ENCODE peak calls at places on chromosomes 4 and X, in six cellular contexts. One of them, this sample, is unnamed.

GRCh38 chr4:14871676-14872430 is 130.4 kb upstream of the CPEB2 start:
- DNase-seq in chondrocyte: no peak
- DNase-seq in tibial artery: no peak
- DNase-seq in progenitor cell of endocrine pancreas: no peak
- DNase-seq in left ventricle myocardium inferior: no peak
- DNase-seq in A549: no peak
- DNase-seq in this sample: peak

GRCh38 chrX:43349363-43349762 is 306.7 kb upstream of the MAOA start:
- DNase-seq in chondrocyte: no peak
- DNase-seq in tibial artery: no peak
- DNase-seq in A549: peak
- DNase-seq in left ventricle myocardium inferior: no peak
- DNase-seq in progenitor cell of endocrine pancreas: no peak
- DNase-seq in this sample: peak

GRCh38 chrX:78024349-78025108 is 55.1 kb upstream of the PGAM4 start:
- DNase-seq in tibial artery: no peak
- DNase-seq in A549: peak
- DNase-seq in left ventricle myocardium inferior: peak
- DNase-seq in progenitor cell of endocrine pancreas: no peak
- DNase-seq in chondrocyte: no peak
- DNase-seq in this sample: no peak

GRCh38 chr4:148065069-148065468 is 333.2 kb downstream of the ARHGAP10 start:
- DNase-seq in chondrocyte: no peak
- DNase-seq in progenitor cell of endocrine pancreas: no peak
- DNase-seq in tibial artery: no peak
- DNase-seq in A549: no peak
- DNase-seq in left ventricle myocardium inferior: no peak
- DNase-seq in this sample: no peak

GRCh38 chr4:70008771-70009170 is 13.0 kb downstream of the STATH start:
- DNase-seq in progenitor cell of endocrine pancreas: no peak
- DNase-seq in left ventricle myocardium inferior: no peak
- DNase-seq in A549: no peak
- DNase-seq in chondrocyte: no peak
- DNase-seq in tibial artery: no peak
- DNase-seq in this sample: no peak

GRCh38 chr4:76554630-76555029 is 119.6 kb downstream of the SHROOM3 start:
- DNase-seq in left ventricle myocardium inferior: no peak
- DNase-seq in tibial artery: no peak
- DNase-seq in A549: no peak
- DNase-seq in progenitor cell of endocrine pancreas: no peak
- DNase-seq in chondrocyte: no peak
- DNase-seq in this sample: no peak

GRCh38 chrX:3713225-3713936 is at the start of gene PRKX:
- DNase-seq in left ventricle myocardium inferior: peak
- DNase-seq in tibial artery: peak
- DNase-seq in A549: peak
- DNase-seq in progenitor cell of endocrine pancreas: peak
- DNase-seq in chondrocyte: peak
- DNase-seq in this sample: peak

GRCh38 chr4:122652379-122652778 is 31.5 kb upstream of the IL21 start:
- DNase-seq in tibial artery: no peak
- DNase-seq in chondrocyte: no peak
- DNase-seq in A549: peak
- DNase-seq in left ventricle myocardium inferior: no peak
- DNase-seq in progenitor cell of endocrine pancreas: no peak
- DNase-seq in this sample: peak

GRCh38 chrX:7904557-7904956 is 22.7 kb downstream of the PNPLA4 start:
- DNase-seq in progenitor cell of endocrine pancreas: no peak
- DNase-seq in chondrocyte: no peak
- DNase-seq in tibial artery: no peak
- DNase-seq in left ventricle myocardium inferior: no peak
- DNase-seq in A549: no peak
- DNase-seq in this sample: no peak

GRCh38 chr4:80026080-80026479 is 46.9 kb downstream of the ANTXR2 start:
- DNase-seq in tibial artery: no peak
- DNase-seq in progenitor cell of endocrine pancreas: no peak
- DNase-seq in chondrocyte: no peak
- DNase-seq in left ventricle myocardium inferior: no peak
- DNase-seq in A549: no peak
- DNase-seq in this sample: no peak
- TF ChIP-seq CTCF in tibial artery: no peak
- TF ChIP-seq CTCF in progenitor cell of endocrine pancreas: no peak
- TF ChIP-seq CTCF in chondrocyte: no peak
- TF ChIP-seq CTCF in left ventricle myocardium inferior: no peak
- TF ChIP-seq CTCF in A549: no peak
- TF ChIP-seq CTCF in this sample: no peak

GRCh38 chrX:9619581-9619980 is 146.1 kb downstream of the GPR143 start:
- DNase-seq in left ventricle myocardium inferior: no peak
- DNase-seq in progenitor cell of endocrine pancreas: no peak
- DNase-seq in tibial artery: no peak
- DNase-seq in A549: no peak
- DNase-seq in chondrocyte: no peak
- DNase-seq in this sample: no peak
- TF ChIP-seq CTCF in left ventricle myocardium inferior: no peak
- TF ChIP-seq CTCF in progenitor cell of endocrine pancreas: no peak
- TF ChIP-seq CTCF in tibial artery: no peak
- TF ChIP-seq CTCF in A549: no peak
- TF ChIP-seq CTCF in chondrocyte: no peak
- TF ChIP-seq CTCF in this sample: no peak

GRCh38 chrX:30327762-30328161 is 18.6 kb upstream of the NR0B1 start:
- DNase-seq in chondrocyte: no peak
- DNase-seq in A549: no peak
- DNase-seq in left ventricle myocardium inferior: no peak
- DNase-seq in tibial artery: no peak
- DNase-seq in progenitor cell of endocrine pancreas: no peak
- DNase-seq in this sample: no peak
- TF ChIP-seq CTCF in chondrocyte: peak
- TF ChIP-seq CTCF in A549: no peak
- TF ChIP-seq CTCF in left ventricle myocardium inferior: no peak
- TF ChIP-seq CTCF in tibial artery: no peak
- TF ChIP-seq CTCF in progenitor cell of endocrine pancreas: peak
- TF ChIP-seq CTCF in this sample: no peak

GRCh38 chrX:15464704-15465103 is 28.4 kb downstream of the PIR start:
- DNase-seq in tibial artery: no peak
- DNase-seq in progenitor cell of endocrine pancreas: no peak
- DNase-seq in A549: no peak
- DNase-seq in chondrocyte: no peak
- DNase-seq in left ventricle myocardium inferior: no peak
- DNase-seq in this sample: no peak

GRCh38 chrX:15465347-15465746 is 27.8 kb downstream of the PIR start:
- DNase-seq in progenitor cell of endocrine pancreas: no peak
- DNase-seq in tibial artery: no peak
- DNase-seq in A549: no peak
- DNase-seq in left ventricle myocardium inferior: no peak
- DNase-seq in chondrocyte: no peak
- DNase-seq in this sample: no peak

GRCh38 chrX:15468036-15468435 is 25.1 kb downstream of the PIR start:
- DNase-seq in A549: no peak
- DNase-seq in left ventricle myocardium inferior: no peak
- DNase-seq in progenitor cell of endocrine pancreas: no peak
- DNase-seq in tibial artery: no peak
- DNase-seq in chondrocyte: no peak
- DNase-seq in this sample: no peak

GRCh38 chrX:15469613-15470012 is 23.5 kb downstream of the PIR start:
- DNase-seq in A549: no peak
- DNase-seq in tibial artery: no peak
- DNase-seq in progenitor cell of endocrine pancreas: no peak
- DNase-seq in chondrocyte: no peak
- DNase-seq in left ventricle myocardium inferior: no peak
- DNase-seq in this sample: no peak

DNA sequence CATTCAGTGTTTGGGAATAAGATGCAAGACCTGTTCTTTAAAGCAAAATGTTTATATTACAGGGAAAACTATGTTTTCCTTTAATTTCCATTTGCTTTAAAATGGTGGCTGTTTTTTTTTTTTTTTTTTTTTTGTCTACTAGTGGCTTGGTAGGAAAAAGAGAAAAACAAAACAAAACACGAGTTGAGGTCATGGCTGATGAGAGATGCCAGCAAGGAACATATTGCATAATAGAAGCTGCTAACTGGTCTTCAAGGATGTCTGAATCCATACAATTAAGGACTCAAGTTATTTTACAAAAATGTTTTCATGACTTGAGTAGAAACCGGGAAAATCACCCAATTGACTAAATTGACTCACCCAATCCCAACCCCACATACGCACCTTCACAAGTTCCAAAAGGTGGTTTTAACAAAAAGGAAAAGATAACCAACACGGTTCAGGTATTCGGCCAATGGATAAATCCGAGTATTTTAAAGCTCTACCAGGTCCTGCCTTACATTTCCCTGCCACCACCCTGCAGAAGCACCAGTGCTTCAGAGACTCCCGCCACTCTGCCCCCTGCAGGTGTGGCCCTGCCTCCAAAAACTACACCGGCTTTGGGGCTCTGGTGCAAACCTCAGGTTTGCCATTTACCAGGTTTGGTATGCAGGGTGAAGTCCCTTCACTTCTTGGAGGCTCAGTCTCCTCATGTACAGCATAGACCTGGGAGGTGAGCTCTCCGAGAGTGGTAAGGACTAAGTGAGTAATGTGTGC is 27.1 kb downstream of the PIR start:
- DNase-seq in left ventricle myocardium inferior: no peak
- DNase-seq in chondrocyte: no peak
- DNase-seq in tibial artery: no peak
- DNase-seq in progenitor cell of endocrine pancreas: no peak
- DNase-seq in A549: no peak
- DNase-seq in this sample: no peak
- TF ChIP-seq CTCF in left ventricle myocardium inferior: peak
- TF ChIP-seq CTCF in chondrocyte: peak
- TF ChIP-seq CTCF in tibial artery: no peak
- TF ChIP-seq CTCF in progenitor cell of endocrine pancreas: peak
- TF ChIP-seq CTCF in A549: no peak
- TF ChIP-seq CTCF in this sample: no peak

GRCh38 chr4:39435875-39436563 is 22.7 kb downstream of the RPL9 start:
- DNase-seq in progenitor cell of endocrine pancreas: no peak
- DNase-seq in A549: no peak
- DNase-seq in left ventricle myocardium inferior: no peak
- DNase-seq in chondrocyte: no peak
- DNase-seq in tibial artery: no peak
- DNase-seq in this sample: no peak
- TF ChIP-seq CTCF in progenitor cell of endocrine pancreas: peak
- TF ChIP-seq CTCF in A549: peak
- TF ChIP-seq CTCF in left ventricle myocardium inferior: no peak
- TF ChIP-seq CTCF in chondrocyte: peak
- TF ChIP-seq CTCF in tibial artery: no peak
- TF ChIP-seq CTCF in this sample: no peak

DNA sequence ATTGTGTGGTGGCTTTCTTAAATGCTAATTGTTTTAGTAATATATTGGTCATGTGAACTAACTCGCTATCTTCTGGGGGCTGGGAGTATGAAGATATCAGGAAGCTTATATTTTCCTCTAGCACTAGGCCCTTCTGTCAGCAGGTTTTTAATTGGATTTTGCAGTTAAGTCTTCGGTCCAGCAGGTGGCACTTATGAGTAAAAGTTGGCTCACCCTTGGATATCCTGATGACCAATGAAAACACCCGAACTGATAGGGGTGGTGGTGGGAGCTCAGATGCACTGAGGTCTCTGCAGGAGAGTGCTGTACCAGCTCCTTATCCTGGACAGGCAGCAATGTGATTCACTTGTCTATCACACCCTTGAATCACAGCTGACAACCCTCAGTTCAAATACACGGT is 1365.8 kb upstream of the DIAPH2 start:
- DNase-seq in tibial artery: no peak
- DNase-seq in chondrocyte: no peak
- DNase-seq in left ventricle myocardium inferior: no peak
- DNase-seq in progenitor cell of endocrine pancreas: no peak
- DNase-seq in A549: no peak
- DNase-seq in this sample: peak
- TF ChIP-seq CTCF in tibial artery: no peak
- TF ChIP-seq CTCF in chondrocyte: peak
- TF ChIP-seq CTCF in left ventricle myocardium inferior: no peak
- TF ChIP-seq CTCF in progenitor cell of endocrine pancreas: peak
- TF ChIP-seq CTCF in A549: no peak
- TF ChIP-seq CTCF in this sample: peak

DNA sequence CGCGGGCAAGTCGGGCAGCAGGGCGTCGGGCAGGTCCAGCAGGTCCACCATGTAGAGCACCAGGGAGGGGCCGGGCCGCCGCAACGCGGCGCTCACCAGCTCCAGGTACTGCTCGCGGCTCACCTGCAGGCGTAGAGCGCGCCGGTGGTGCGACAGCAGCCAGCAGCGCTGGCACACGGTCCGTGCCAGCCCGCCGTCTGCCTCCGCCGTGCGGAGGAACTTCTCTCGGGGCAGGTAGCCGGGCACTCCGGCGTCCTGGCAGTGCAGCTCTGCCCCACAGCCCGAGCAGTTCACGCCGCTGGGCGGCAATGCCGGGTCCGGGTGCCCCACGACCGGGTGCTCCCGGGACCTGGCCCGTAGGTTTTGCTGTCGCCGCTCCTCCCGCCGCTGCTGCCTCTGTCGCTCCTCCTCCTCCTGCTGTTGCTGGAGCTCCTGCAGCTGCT is 507 bp downstream of the NOA1 start:
- DNase-seq in progenitor cell of endocrine pancreas: peak
- DNase-seq in left ventricle myocardium inferior: peak
- DNase-seq in A549: peak
- DNase-seq in chondrocyte: peak
- DNase-seq in tibial artery: peak
- DNase-seq in this sample: peak
- TF ChIP-seq CTCF in progenitor cell of endocrine pancreas: peak
- TF ChIP-seq CTCF in left ventricle myocardium inferior: no peak
- TF ChIP-seq CTCF in A549: no peak
- TF ChIP-seq CTCF in chondrocyte: peak
- TF ChIP-seq CTCF in tibial artery: no peak
- TF ChIP-seq CTCF in this sample: no peak